ENCODE peak calls at places on chromosome 3, in five cellular contexts. G, L, T, Z and P are unnamed samples.

GRCh38 chr3:55854395-55854994 is 367.4 kb upstream of the WNT5A start:
- DNase-seq in G (no peak), L (no peak), T (no peak), Z (no peak), P (no peak)

GRCh38 chr3:136898549-136898948 is 36.5 kb downstream of the NCK1 start:
- DNase-seq in G (no peak), L (no peak), T (no peak), Z (no peak), P (no peak)

GRCh38 chr3:149783576-149783975 is 8.8 kb downstream of the ANKUB1 start:
- DNase-seq in G (peak; percentile 84), L (peak; percentile 40), T (no peak), Z (no peak), P (no peak)

GRCh38 chr3:42660898-42661297 is 7.4 kb downstream of the ZBTB47 start:
- DNase-seq in G (peak; percentile 20), L (no peak), T (no peak), Z (no peak), P (no peak)

GRCh38 chr3:102714567-102714966 is 279.8 kb downstream of the ZPLD1 start:
- DNase-seq in G (no peak), L (no peak), T (no peak), Z (no peak), P (no peak)

GRCh38 chr3:135895734-135896121 is 69.8 kb upstream of the PPP2R3A start:
- DNase-seq in G (no peak), L (no peak), T (no peak), Z (no peak), P (no peak)

GRCh38 chr3:97232635-97233034 is 418.2 kb downstream of the EPHA6 start:
- DNase-seq in G (no peak), L (no peak), T (no peak), Z (no peak), P (peak; percentile 4)

GRCh38 chr3:64612916-64613526 is 74.8 kb downstream of the ADAMTS9 start:
- DNase-seq in G (no peak), L (no peak), T (no peak), Z (no peak), P (no peak)

GRCh38 chr3:143313598-143314188 is 194.1 kb downstream of the CHST2 start:
- DNase-seq in G (no peak), L (no peak), T (no peak), Z (no peak), P (no peak)

GRCh38 chr3:104868291-104868690 is 498.4 kb upstream of the ALCAM start:
- DNase-seq in G (no peak), L (no peak), T (no peak), Z (no peak), P (no peak)

GRCh38 chr3:121018917-121019321 is 110.9 kb downstream of the STXBP5L start:
- DNase-seq in G (no peak), L (no peak), T (no peak), Z (no peak), P (no peak)

GRCh38 chr3:70982274-70982673 is 601.3 kb downstream of the FOXP1 start:
- DNase-seq in G (no peak), L (no peak), T (no peak), Z (no peak), P (no peak)

GRCh38 chr3:108471346-108471935 is 39.0 kb downstream of the MYH15 start:
- DNase-seq in G (no peak), L (no peak), T (no peak), Z (no peak), P (no peak)

GRCh38 chr3:177234121-177234520 is 36.8 kb upstream of the TBL1XR1 start:
- DNase-seq in G (no peak), L (no peak), T (no peak), Z (no peak), P (peak; percentile 26)

GRCh38 chr3:36893137-36893557 is 51.7 kb downstream of the TRANK1 start:
- DNase-seq in G (peak; percentile 79), L (peak; percentile 65), T (no peak), Z (no peak), P (no peak)

GRCh38 chr3:58858126-58858525 is 191.6 kb upstream of the FAM3D start:
- DNase-seq in G (no peak), L (no peak), T (no peak), Z (no peak), P (no peak)

GRCh38 chr3:149450281-149450680 is 24.2 kb upstream of the TM4SF4 start:
- DNase-seq in G (no peak), L (no peak), T (no peak), Z (no peak), P (no peak)

GRCh38 chr3:71891483-71891882 is 106.5 kb upstream of the PROK2 start:
- DNase-seq in G (no peak), L (no peak), T (no peak), Z (no peak), P (no peak)

GRCh38 chr3:101833446-101833974 is 15.8 kb upstream of the NFKBIZ start:
- DNase-seq in G (no peak), L (no peak), T (no peak), Z (no peak), P (no peak)

GRCh38 chr3:162512488-162512887 is 1015.9 kb downstream of the OTOL1 start:
- DNase-seq in G (no peak), L (no peak), T (no peak), Z (no peak), P (no peak)

GRCh38 chr3:8458711-8459110 is 42.9 kb upstream of the LMCD1 start:
- DNase-seq in G (no peak), L (no peak), T (no peak), Z (no peak), P (no peak)

GRCh38 chr3:15636028-15636709 is 34.6 kb downstream of the BTD start:
- DNase-seq in G (no peak), L (no peak), T (peak; percentile 6), Z (peak; percentile 87), P (no peak)

GRCh38 chr3:37072892-37073291 is 79.6 kb downstream of the MLH1 start:
- DNase-seq in G (peak; percentile 85), L (peak; percentile 33), T (no peak), Z (no peak), P (no peak)

GRCh38 chr3:189144645-189145044 is 27.1 kb upstream of the TPRG1 start:
- DNase-seq in G (peak; percentile 26), L (peak; percentile 12), T (no peak), Z (no peak), P (no peak)

GRCh38 chr3:16148783-16149182 is 25.7 kb upstream of the GALNT15 start:
- DNase-seq in G (no peak), L (no peak), T (no peak), Z (no peak), P (no peak)

GRCh38 chr3:81289676-81290075 is 471.8 kb downstream of the GBE1 start:
- DNase-seq in G (no peak), L (no peak), T (no peak), Z (no peak), P (no peak)

GRCh38 chr3:184116017-184116416 is 19.1 kb upstream of the EIF2B5 start:
- DNase-seq in G (no peak), L (no peak), T (no peak), Z (no peak), P (no peak)

GRCh38 chr3:120683213-120683612 is 1.2 kb upstream of the HGD start:
- DNase-seq in G (peak; percentile 15), L (no peak), T (no peak), Z (no peak), P (no peak)

GRCh38 chr3:197495499-197495898 is 60.3 kb downstream of the BDH1 start:
- DNase-seq in G (no peak), L (no peak), T (no peak), Z (no peak), P (no peak)

GRCh38 chr3:72347819-72348319 is 500.4 kb downstream of the SHQ1 start:
- DNase-seq in G (peak; percentile 91), L (peak; percentile 51), T (peak; percentile 25), Z (no peak), P (no peak)

GRCh38 chr3:69784854-69785523 is 45.7 kb downstream of the MITF start:
- DNase-seq in G (no peak), L (no peak), T (no peak), Z (no peak), P (no peak)

GRCh38 chr3:30779686-30780287 is 114.7 kb downstream of the GADL1 start:
- DNase-seq in G (peak; percentile 24), L (no peak), T (no peak), Z (peak; percentile 25), P (peak; percentile 39)

GRCh38 chr3:127480196-127480933 is 110.2 kb downstream of the TPRA1 start:
- DNase-seq in G (no peak), L (no peak), T (no peak), Z (no peak), P (no peak)